ENCODE peak calls at places on chromosomes 16 and 17, in seven cellular contexts. I, W, O, P, J, A and G are unnamed samples.

GRCh38 chr17:31571124-31571892 is 179.8 kb downstream of the RAB11FIP4 start:
- DNase-seq in W (peak), P (no peak), I (no peak), A (peak), O (no peak), J (no peak), G (no peak)

GRCh38 chr17:49076575-49077384 is 55.8 kb upstream of the B4GALNT2 start:
- DNase-seq in W (no peak), P (no peak), J (no peak), O (no peak), I (peak), A (no peak), G (no peak)

GRCh38 chr16:81539009-81539820 is 94.6 kb downstream of the CMIP start:
- DNase-seq in W (no peak), I (no peak), J (no peak), A (no peak), O (no peak), P (no peak), G (no peak)

GRCh38 chr17:39328815-39329214 is 72.6 kb downstream of the FBXL20 start:
- DNase-seq in A (no peak), J (no peak), P (no peak), W (no peak), I (no peak), O (no peak), G (no peak)

GRCh38 chr16:71536752-71537499 is 10.7 kb downstream of the CHST4 start:
- DNase-seq in W (no peak), J (no peak), P (no peak), I (no peak), O (no peak), A (no peak), G (no peak)

GRCh38 chr17:82300707-82301270 is 16.6 kb downstream of the CD7 start:
- DNase-seq in I (peak), A (peak), W (peak), P (no peak), J (no peak), O (peak), G (peak)

GRCh38 chr16:81492965-81493754 is 48.6 kb downstream of the CMIP start:
- DNase-seq in A (no peak), W (no peak), P (no peak), O (no peak), I (peak), J (no peak), G (no peak)

GRCh38 chr16:67571981-67572431 is 9.7 kb downstream of the CTCF start:
- DNase-seq in I (no peak), O (no peak), A (no peak), P (no peak), J (no peak), W (no peak), G (no peak)

GRCh38 chr17:82881292-82881823 is 41.5 kb upstream of the ZNF750 start:
- DNase-seq in P (no peak), A (no peak), W (peak), J (no peak), O (no peak), I (no peak), G (no peak)

GRCh38 chr17:27333410-27333980 is 39.6 kb downstream of the WSB1 start:
- DNase-seq in W (no peak), A (no peak), J (no peak), P (no peak), I (no peak), O (no peak), G (no peak)

GRCh38 chr16:84712138-84712671 is 12.4 kb downstream of the USP10 start:
- DNase-seq in P (no peak), J (no peak), I (no peak), O (no peak), A (no peak), W (no peak), G (no peak)

GRCh38 chr17:76196675-76197074 is 43.6 kb downstream of the RNF157 start:
- DNase-seq in P (no peak), J (peak), A (no peak), W (peak), I (no peak), O (no peak), G (no peak)

GRCh38 chr17:9239260-9239820 is 218.0 kb downstream of the NTN1 start:
- DNase-seq in P (no peak), J (no peak), I (no peak), W (no peak), O (no peak), A (no peak), G (no peak)

GRCh38 chr17:14268264-14268663 is 31.6 kb upstream of the CDRT15 start:
- DNase-seq in A (no peak), W (no peak), O (no peak), P (no peak), J (no peak), I (no peak), G (no peak)

GRCh38 chr16:16197966-16198365 is 25.3 kb downstream of the ABCC6 start:
- DNase-seq in J (no peak), O (no peak), A (no peak), W (no peak), P (no peak), I (no peak), G (no peak)

GRCh38 chr16:89039756-89040155 is 53.9 kb upstream of the ACSF3 start:
- DNase-seq in W (no peak), J (no peak), P (no peak), I (no peak), A (no peak), O (no peak), G (no peak)

GRCh38 chr17:74569392-74570003 is 2.2 kb upstream of the CD300H start:
- DNase-seq in P (peak), O (peak), A (no peak), J (peak), W (no peak), I (peak), G (no peak)

GRCh38 chr16:2925951-2926659 is 14.4 kb downstream of the FLYWCH1 start:
- DNase-seq in J (no peak), I (no peak), O (no peak), W (no peak), P (no peak), A (no peak), G (no peak)

GRCh38 chr17:39737761-39738567 is at the start of gene GRB7:
- DNase-seq in W (no peak), I (peak), P (no peak), J (peak), A (no peak), O (peak), G (no peak)

GRCh38 chr16:55562936-55563335 is 3.5 kb upstream of the CAPNS2 start:
- DNase-seq in O (no peak), W (no peak), A (no peak), P (no peak), I (peak), J (no peak), G (no peak)

GRCh38 chr17:78600181-78600651 is 23.0 kb upstream of the DNAH17 start:
- DNase-seq in I (peak), A (no peak), P (peak), J (no peak), O (no peak), W (no peak), G (no peak)

GRCh38 chr16:24520983-24521382 is 18.4 kb upstream of the RBBP6 start:
- DNase-seq in O (no peak), W (no peak), I (peak), A (no peak), P (no peak), J (no peak), G (no peak)

GRCh38 chr16:3945751-3946603 is 65.5 kb upstream of the CREBBP start:
- DNase-seq in A (peak), W (no peak), P (peak), O (peak), J (no peak), I (peak), G (peak)

GRCh38 chr17:80927791-80928216 is 63.8 kb upstream of the CHMP6 start:
- DNase-seq in I (peak), A (no peak), P (no peak), W (no peak), O (no peak), J (no peak), G (no peak)

GRCh38 chr17:80384078-80384960 is 30.6 kb upstream of the ENDOV start:
- DNase-seq in O (no peak), P (no peak), A (peak), I (no peak), J (no peak), W (no peak), G (no peak)

GRCh38 chr16:85524630-85525463 is 88.3 kb upstream of the GSE1 start:
- DNase-seq in J (no peak), P (no peak), O (no peak), I (peak), W (no peak), A (no peak), G (peak)

GRCh38 chr17:43803758-43804157 is 23.5 kb downstream of the CFAP97D1 start:
- DNase-seq in P (no peak), J (no peak), O (no peak), W (no peak), I (no peak), A (no peak), G (no peak)

GRCh38 chr17:81294512-81295030 is 536 bp downstream of the SLC38A10 start:
- DNase-seq in J (no peak), O (peak), W (peak), P (no peak), I (no peak), A (no peak), G (no peak)

GRCh38 chr17:46823657-46824056 is 5.2 kb upstream of the WNT3 start:
- DNase-seq in W (no peak), A (no peak), P (no peak), J (no peak), O (no peak), I (no peak), G (no peak)

GRCh38 chr17:73351764-73352163 is 40.0 kb upstream of the CDC42EP4 start:
- DNase-seq in O (no peak), J (no peak), P (no peak), A (no peak), W (no peak), I (no peak), G (no peak)

GRCh38 chr17:43723697-43724359 is 34.8 kb downstream of the SOST start:
- DNase-seq in A (no peak), W (no peak), I (peak), P (peak), O (peak), J (no peak), G (no peak)

GRCh38 chr16:75385507-75386152 is 47.7 kb downstream of the CFDP1 start:
- DNase-seq in W (no peak), A (no peak), P (peak), O (peak), I (peak), J (peak), G (no peak)

GRCh38 chr16:69316595-69317034 is 5.5 kb downstream of the VPS4A start:
- DNase-seq in O (no peak), W (no peak), I (no peak), J (no peak), A (no peak), P (no peak), G (no peak)

GRCh38 chr16:58094791-58095574 is 34.2 kb downstream of the CFAP20 start:
- DNase-seq in P (no peak), A (no peak), J (no peak), I (no peak), O (no peak), W (no peak), G (no peak)

GRCh38 chr16:14510581-14510938 is 119.5 kb downstream of the PARN start:
- DNase-seq in O (no peak), I (no peak), P (no peak), A (no peak), W (no peak), J (no peak), G (no peak)

GRCh38 chr16:14509675-14510132 is 120.4 kb downstream of the PARN start:
- DNase-seq in A (no peak), O (no peak), J (no peak), I (peak), P (no peak), W (no peak), G (no peak)

GRCh38 chr16:14513389-14514107 is 116.5 kb downstream of the PARN start:
- DNase-seq in I (no peak), A (no peak), P (no peak), O (no peak), W (no peak), J (no peak), G (no peak)

GRCh38 chr16:14510939-14511797 is 118.9 kb downstream of the PARN start:
- DNase-seq in A (no peak), O (no peak), P (peak), I (peak), W (no peak), J (no peak), G (no peak)

DNA sequence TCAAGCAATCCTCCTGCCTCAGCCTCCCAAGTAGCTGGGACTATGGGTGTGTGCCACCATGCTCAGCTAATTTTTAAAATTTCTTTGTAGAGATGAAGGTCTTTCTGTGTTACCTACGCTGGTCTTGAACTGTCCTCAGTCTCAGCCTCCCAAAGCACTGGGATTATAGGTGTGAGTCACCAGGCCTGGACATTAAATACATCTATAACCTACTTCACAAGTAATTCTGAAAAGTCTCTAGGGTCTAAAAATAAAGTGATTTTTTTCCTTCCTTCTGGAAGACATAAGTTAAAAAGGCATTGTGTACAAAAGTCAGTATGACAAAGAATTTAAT is 118.3 kb downstream of the PARN start:
- DNase-seq in O (no peak), P (no peak), A (no peak), I (peak), W (no peak), J (no peak), G (no peak)
- TF ChIP-seq CTCF in O (no peak), P (no peak), A (no peak), I (no peak), W (no peak), J (no peak), G (no peak)

GRCh38 chr17:18946536-18946935 is 5.4 kb upstream of the SLC5A10 start:
- DNase-seq in J (no peak), O (no peak), A (no peak), P (no peak), W (no peak), I (peak), G (no peak)

GRCh38 chr17:18947866-18948265 is 4.1 kb upstream of the SLC5A10 start:
- DNase-seq in I (no peak), A (no peak), J (no peak), P (no peak), O (no peak), W (no peak), G (no peak)

GRCh38 chr17:18950944-18951905 is 740 bp upstream of the SLC5A10 start:
- DNase-seq in W (peak), P (peak), I (no peak), J (no peak), O (no peak), A (no peak), G (no peak)

GRCh38 chr17:18949566-18949965 is 2.4 kb upstream of the SLC5A10 start:
- DNase-seq in A (no peak), W (peak), P (no peak), O (no peak), I (no peak), J (no peak), G (no peak)

GRCh38 chr17:18948476-18949006 is 3.4 kb upstream of the SLC5A10 start:
- DNase-seq in P (no peak), O (no peak), W (no peak), A (no peak), I (no peak), J (no peak), G (no peak)
- TF ChIP-seq CTCF in P (no peak), O (no peak), W (no peak), A (no peak), I (no peak), J (no peak), G (no peak)

GRCh38 chr16:30957456-30958163 is at the start of gene SETD1A:
- DNase-seq in I (peak), O (peak), J (peak), P (peak), W (peak), A (peak), G (peak)
- TF ChIP-seq CTCF in I (no peak), O (no peak), J (no peak), P (no peak), W (no peak), A (peak), G (no peak)

GRCh38 chr16:66152841-66153525 is 213.5 kb upstream of the CDH5 start:
- DNase-seq in A (no peak), J (no peak), P (no peak), I (no peak), O (no peak), W (no peak), G (no peak)
- TF ChIP-seq CTCF in A (no peak), J (no peak), P (no peak), I (no peak), O (no peak), W (no peak), G (peak)

GRCh38 chr16:83105279-83106077 is 478.7 kb downstream of the CDH13 start:
- DNase-seq in O (no peak), I (peak), A (no peak), J (no peak), W (no peak), P (no peak), G (no peak)

GRCh38 chr16:83110221-83110768 is 483.5 kb downstream of the CDH13 start:
- DNase-seq in A (no peak), P (no peak), O (no peak), I (peak), W (no peak), J (no peak), G (no peak)

GRCh38 chr16:83113811-83114210 is 487.0 kb downstream of the CDH13 start:
- DNase-seq in I (no peak), A (no peak), W (no peak), P (no peak), O (no peak), J (no peak), G (no peak)

GRCh38 chr16:83113317-83113716 is 486.5 kb downstream of the CDH13 start:
- DNase-seq in A (no peak), J (no peak), I (peak), P (no peak), W (no peak), O (peak), G (no peak)

GRCh38 chr16:83109736-83110135 is 483.0 kb downstream of the CDH13 start:
- DNase-seq in A (no peak), O (no peak), W (no peak), J (no peak), P (no peak), I (no peak), G (no peak)
- TF ChIP-seq CTCF in A (no peak), O (no peak), W (no peak), J (no peak), P (no peak), I (no peak), G (no peak)

DNA sequence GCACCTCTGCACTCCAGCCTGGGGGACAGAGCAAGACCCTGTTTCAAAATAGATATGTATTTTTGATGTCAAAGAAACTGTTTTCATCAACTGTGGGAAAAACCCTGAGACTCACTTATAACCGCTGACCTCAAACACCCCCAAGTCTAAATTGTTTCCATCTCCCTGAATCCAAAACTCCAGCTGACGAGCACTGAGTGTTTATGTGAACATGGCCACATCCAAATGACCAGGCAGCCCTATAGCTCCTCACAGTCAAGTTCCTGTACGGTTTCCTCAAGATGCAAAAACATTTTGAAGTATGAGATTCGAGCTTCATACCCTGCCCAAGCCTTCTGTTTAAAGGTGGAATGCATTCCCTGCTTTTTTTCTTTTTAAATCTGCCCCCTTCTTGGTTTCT is 45.3 kb upstream of the ZCCHC14 start:
- DNase-seq in J (no peak), P (no peak), O (no peak), I (no peak), W (no peak), A (no peak), G (no peak)
- TF ChIP-seq CTCF in J (no peak), P (no peak), O (no peak), I (no peak), W (no peak), A (no peak), G (no peak)

DNA sequence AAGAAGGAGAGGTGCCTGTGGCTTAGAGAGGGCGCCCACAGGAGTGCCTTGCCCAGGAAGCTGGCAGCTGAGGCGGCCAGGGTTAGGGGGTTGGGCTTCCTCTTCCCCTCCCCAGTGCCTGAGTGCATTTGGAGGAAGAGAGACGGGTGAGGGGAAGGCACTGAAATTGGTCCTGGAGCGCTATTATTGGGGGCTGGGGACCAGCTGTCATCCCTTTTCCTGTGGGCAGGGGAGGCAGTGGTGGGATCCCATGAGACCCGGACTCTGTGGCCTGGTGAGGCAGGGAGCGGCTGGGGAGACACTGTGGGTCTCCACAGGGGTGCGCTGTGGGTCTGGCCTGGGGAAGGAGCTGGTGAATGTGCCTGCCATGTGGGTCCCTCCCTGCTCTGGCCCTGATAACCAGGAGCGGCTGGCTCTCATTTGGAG is 259.7 kb downstream of the SEC14L1 start:
- DNase-seq in A (no peak), W (peak), I (no peak), P (no peak), J (no peak), O (no peak), G (no peak)
- TF ChIP-seq CTCF in A (no peak), W (peak), I (peak), P (peak), J (no peak), O (peak), G (peak)

DNA sequence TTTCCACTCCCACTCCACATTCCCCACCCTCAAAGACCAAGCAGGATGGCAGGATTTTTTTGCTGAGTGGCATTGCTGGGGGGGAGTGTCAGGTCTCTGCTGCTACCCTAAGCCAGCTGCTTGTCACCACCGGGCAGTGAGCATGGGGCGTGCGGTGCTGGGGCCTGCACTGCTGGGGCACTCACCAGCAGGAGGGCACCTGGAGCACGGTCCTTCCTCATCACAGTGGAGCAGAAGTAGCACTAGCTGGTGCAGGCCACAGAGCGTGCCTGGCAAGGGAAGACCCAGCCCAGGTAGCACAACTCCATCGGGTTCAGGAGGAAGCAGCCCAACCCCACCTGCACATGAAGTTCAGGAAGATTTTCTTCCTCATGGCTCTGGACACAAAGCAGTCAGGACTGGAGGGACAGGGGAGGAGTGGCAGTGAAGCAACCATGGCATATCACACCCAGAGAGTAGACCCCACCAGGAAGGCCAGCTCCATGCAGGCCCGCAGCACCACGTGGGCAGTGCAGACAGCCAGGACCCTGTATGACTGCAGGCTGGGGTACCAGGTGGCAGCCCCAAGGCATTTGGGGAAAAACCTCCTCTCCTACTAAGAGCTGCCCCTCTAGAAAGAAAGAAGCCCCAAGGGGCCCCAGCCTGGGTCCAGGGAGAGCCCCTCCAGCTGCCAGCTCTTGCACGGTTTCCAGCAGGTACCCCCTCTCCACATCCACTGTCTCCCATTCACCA is 16.8 kb upstream of the MYO18A start:
- DNase-seq in O (no peak), W (no peak), I (no peak), P (no peak), A (no peak), J (no peak), G (no peak)
- TF ChIP-seq CTCF in O (no peak), W (no peak), I (no peak), P (no peak), A (no peak), J (no peak), G (no peak)

GRCh38 chr16:12815361-12815760 is 11.7 kb upstream of the CPPED1 start:
- DNase-seq in P (no peak), W (no peak), A (no peak), I (no peak), J (no peak), O (no peak), G (no peak)
- TF ChIP-seq CTCF in P (no peak), W (peak), A (no peak), I (no peak), J (no peak), O (no peak), G (peak)